ENCODE peak calls at places on chromosomes 3 and 15, in ten cellular contexts. One of them, this sample, is unnamed.

GRCh38 chr15:50628421-50628820 is 58.2 kb downstream of the TRPM7 start:
- DNase-seq in C1 segment of cervical spinal cord: no peak
- DNase-seq in ACHN: no peak
- DNase-seq in NCI-H748 treated with DMSO at 0.1 percent for 48 hours: no peak
- DNase-seq in activated naive CD4-positive, alpha-beta T cell treated with anti-CD3 and anti-CD28 coated beads, Interleukin-2, amount 10 ng/mL, durations not matched to agents 7 days and 5 days: no peak
- DNase-seq in fibroblast of pulmonary artery: no peak
- DNase-seq in activated CD4-positive, alpha-beta T cell treated with anti-CD3 and anti-CD28 coated beads, Interleukin-2, amount 10 ng/mL, durations not matched to agents 7 days and 5 days: no peak
- DNase-seq in G401: no peak
- DNase-seq in GM13976: no peak
- DNase-seq in activated T-cell treated with anti-CD3 and anti-CD28 coated beads, Interleukin-2, amount 50 U/mL, for 24 hours: no peak
- DNase-seq in this sample: no peak

GRCh38 chr3:135771760-135772159 is 193.8 kb upstream of the PPP2R3A start:
- DNase-seq in C1 segment of cervical spinal cord: no peak
- DNase-seq in ACHN: no peak
- DNase-seq in NCI-H748 treated with DMSO at 0.1 percent for 48 hours: peak
- DNase-seq in activated naive CD4-positive, alpha-beta T cell treated with anti-CD3 and anti-CD28 coated beads, Interleukin-2, amount 10 ng/mL, durations not matched to agents 7 days and 5 days: no peak
- DNase-seq in fibroblast of pulmonary artery: no peak
- DNase-seq in activated CD4-positive, alpha-beta T cell treated with anti-CD3 and anti-CD28 coated beads, Interleukin-2, amount 10 ng/mL, durations not matched to agents 7 days and 5 days: no peak
- DNase-seq in G401: peak
- DNase-seq in GM13976: no peak
- DNase-seq in activated T-cell treated with anti-CD3 and anti-CD28 coated beads, Interleukin-2, amount 50 U/mL, for 24 hours: no peak
- DNase-seq in this sample: no peak

GRCh38 chr3:178389258-178389657 is 147.0 kb upstream of the KCNMB2 start:
- DNase-seq in C1 segment of cervical spinal cord: no peak
- DNase-seq in ACHN: no peak
- DNase-seq in NCI-H748 treated with DMSO at 0.1 percent for 48 hours: no peak
- DNase-seq in activated naive CD4-positive, alpha-beta T cell treated with anti-CD3 and anti-CD28 coated beads, Interleukin-2, amount 10 ng/mL, durations not matched to agents 7 days and 5 days: no peak
- DNase-seq in fibroblast of pulmonary artery: no peak
- DNase-seq in activated CD4-positive, alpha-beta T cell treated with anti-CD3 and anti-CD28 coated beads, Interleukin-2, amount 10 ng/mL, durations not matched to agents 7 days and 5 days: no peak
- DNase-seq in G401: no peak
- DNase-seq in GM13976: no peak
- DNase-seq in activated T-cell treated with anti-CD3 and anti-CD28 coated beads, Interleukin-2, amount 50 U/mL, for 24 hours: no peak
- DNase-seq in this sample: no peak

GRCh38 chr3:135567223-135567622 is 398.3 kb upstream of the PPP2R3A start:
- DNase-seq in C1 segment of cervical spinal cord: no peak
- DNase-seq in ACHN: no peak
- DNase-seq in NCI-H748 treated with DMSO at 0.1 percent for 48 hours: no peak
- DNase-seq in activated naive CD4-positive, alpha-beta T cell treated with anti-CD3 and anti-CD28 coated beads, Interleukin-2, amount 10 ng/mL, durations not matched to agents 7 days and 5 days: no peak
- DNase-seq in fibroblast of pulmonary artery: no peak
- DNase-seq in activated CD4-positive, alpha-beta T cell treated with anti-CD3 and anti-CD28 coated beads, Interleukin-2, amount 10 ng/mL, durations not matched to agents 7 days and 5 days: no peak
- DNase-seq in G401: no peak
- DNase-seq in GM13976: no peak
- DNase-seq in activated T-cell treated with anti-CD3 and anti-CD28 coated beads, Interleukin-2, amount 50 U/mL, for 24 hours: no peak
- DNase-seq in this sample: no peak

GRCh38 chr3:100073555-100074307 is 40.6 kb downstream of the FILIP1L start:
- DNase-seq in C1 segment of cervical spinal cord: no peak
- DNase-seq in ACHN: no peak
- DNase-seq in NCI-H748 treated with DMSO at 0.1 percent for 48 hours: no peak
- DNase-seq in activated naive CD4-positive, alpha-beta T cell treated with anti-CD3 and anti-CD28 coated beads, Interleukin-2, amount 10 ng/mL, durations not matched to agents 7 days and 5 days: peak
- DNase-seq in fibroblast of pulmonary artery: peak
- DNase-seq in activated CD4-positive, alpha-beta T cell treated with anti-CD3 and anti-CD28 coated beads, Interleukin-2, amount 10 ng/mL, durations not matched to agents 7 days and 5 days: peak
- DNase-seq in G401: peak
- DNase-seq in GM13976: no peak
- DNase-seq in activated T-cell treated with anti-CD3 and anti-CD28 coated beads, Interleukin-2, amount 50 U/mL, for 24 hours: no peak
- DNase-seq in this sample: no peak

GRCh38 chr15:90401499-90401898 is 13.5 kb downstream of the IQGAP1 start:
- DNase-seq in C1 segment of cervical spinal cord: no peak
- DNase-seq in ACHN: no peak
- DNase-seq in NCI-H748 treated with DMSO at 0.1 percent for 48 hours: no peak
- DNase-seq in activated naive CD4-positive, alpha-beta T cell treated with anti-CD3 and anti-CD28 coated beads, Interleukin-2, amount 10 ng/mL, durations not matched to agents 7 days and 5 days: no peak
- DNase-seq in fibroblast of pulmonary artery: no peak
- DNase-seq in activated CD4-positive, alpha-beta T cell treated with anti-CD3 and anti-CD28 coated beads, Interleukin-2, amount 10 ng/mL, durations not matched to agents 7 days and 5 days: no peak
- DNase-seq in G401: no peak
- DNase-seq in GM13976: no peak
- DNase-seq in activated T-cell treated with anti-CD3 and anti-CD28 coated beads, Interleukin-2, amount 50 U/mL, for 24 hours: no peak
- DNase-seq in this sample: no peak

GRCh38 chr3:44409640-44410410 is 67.6 kb downstream of the ZNF445 start:
- DNase-seq in C1 segment of cervical spinal cord: no peak
- DNase-seq in ACHN: no peak
- DNase-seq in NCI-H748 treated with DMSO at 0.1 percent for 48 hours: no peak
- DNase-seq in activated naive CD4-positive, alpha-beta T cell treated with anti-CD3 and anti-CD28 coated beads, Interleukin-2, amount 10 ng/mL, durations not matched to agents 7 days and 5 days: no peak
- DNase-seq in fibroblast of pulmonary artery: no peak
- DNase-seq in activated CD4-positive, alpha-beta T cell treated with anti-CD3 and anti-CD28 coated beads, Interleukin-2, amount 10 ng/mL, durations not matched to agents 7 days and 5 days: no peak
- DNase-seq in G401: no peak
- DNase-seq in GM13976: no peak
- DNase-seq in activated T-cell treated with anti-CD3 and anti-CD28 coated beads, Interleukin-2, amount 50 U/mL, for 24 hours: no peak
- DNase-seq in this sample: no peak

GRCh38 chr3:124691599-124691998 is 38.7 kb upstream of the UMPS start:
- DNase-seq in C1 segment of cervical spinal cord: no peak
- DNase-seq in ACHN: no peak
- DNase-seq in NCI-H748 treated with DMSO at 0.1 percent for 48 hours: no peak
- DNase-seq in activated naive CD4-positive, alpha-beta T cell treated with anti-CD3 and anti-CD28 coated beads, Interleukin-2, amount 10 ng/mL, durations not matched to agents 7 days and 5 days: no peak
- DNase-seq in fibroblast of pulmonary artery: no peak
- DNase-seq in activated CD4-positive, alpha-beta T cell treated with anti-CD3 and anti-CD28 coated beads, Interleukin-2, amount 10 ng/mL, durations not matched to agents 7 days and 5 days: no peak
- DNase-seq in G401: no peak
- DNase-seq in GM13976: no peak
- DNase-seq in activated T-cell treated with anti-CD3 and anti-CD28 coated beads, Interleukin-2, amount 50 U/mL, for 24 hours: no peak
- DNase-seq in this sample: no peak

GRCh38 chr3:46466273-46466672 is 1.6 kb upstream of the LTF start:
- DNase-seq in C1 segment of cervical spinal cord: no peak
- DNase-seq in ACHN: no peak
- DNase-seq in NCI-H748 treated with DMSO at 0.1 percent for 48 hours: no peak
- DNase-seq in activated naive CD4-positive, alpha-beta T cell treated with anti-CD3 and anti-CD28 coated beads, Interleukin-2, amount 10 ng/mL, durations not matched to agents 7 days and 5 days: no peak
- DNase-seq in fibroblast of pulmonary artery: no peak
- DNase-seq in activated CD4-positive, alpha-beta T cell treated with anti-CD3 and anti-CD28 coated beads, Interleukin-2, amount 10 ng/mL, durations not matched to agents 7 days and 5 days: no peak
- DNase-seq in G401: no peak
- DNase-seq in GM13976: no peak
- DNase-seq in activated T-cell treated with anti-CD3 and anti-CD28 coated beads, Interleukin-2, amount 50 U/mL, for 24 hours: no peak
- DNase-seq in this sample: no peak

GRCh38 chr3:123859177-123859576 is 25.0 kb downstream of the MYLK start:
- DNase-seq in C1 segment of cervical spinal cord: no peak
- DNase-seq in ACHN: no peak
- DNase-seq in NCI-H748 treated with DMSO at 0.1 percent for 48 hours: no peak
- DNase-seq in activated naive CD4-positive, alpha-beta T cell treated with anti-CD3 and anti-CD28 coated beads, Interleukin-2, amount 10 ng/mL, durations not matched to agents 7 days and 5 days: no peak
- DNase-seq in fibroblast of pulmonary artery: no peak
- DNase-seq in activated CD4-positive, alpha-beta T cell treated with anti-CD3 and anti-CD28 coated beads, Interleukin-2, amount 10 ng/mL, durations not matched to agents 7 days and 5 days: no peak
- DNase-seq in G401: no peak
- DNase-seq in GM13976: no peak
- DNase-seq in activated T-cell treated with anti-CD3 and anti-CD28 coated beads, Interleukin-2, amount 50 U/mL, for 24 hours: no peak
- DNase-seq in this sample: no peak

GRCh38 chr3:114635878-114636277 is 342.1 kb downstream of the TIGIT start:
- DNase-seq in C1 segment of cervical spinal cord: no peak
- DNase-seq in ACHN: no peak
- DNase-seq in NCI-H748 treated with DMSO at 0.1 percent for 48 hours: no peak
- DNase-seq in activated naive CD4-positive, alpha-beta T cell treated with anti-CD3 and anti-CD28 coated beads, Interleukin-2, amount 10 ng/mL, durations not matched to agents 7 days and 5 days: no peak
- DNase-seq in fibroblast of pulmonary artery: no peak
- DNase-seq in activated CD4-positive, alpha-beta T cell treated with anti-CD3 and anti-CD28 coated beads, Interleukin-2, amount 10 ng/mL, durations not matched to agents 7 days and 5 days: no peak
- DNase-seq in G401: no peak
- DNase-seq in GM13976: no peak
- DNase-seq in activated T-cell treated with anti-CD3 and anti-CD28 coated beads, Interleukin-2, amount 50 U/mL, for 24 hours: no peak
- DNase-seq in this sample: no peak

GRCh38 chr3:58065700-58066167 is 57.5 kb downstream of the FLNB start:
- DNase-seq in C1 segment of cervical spinal cord: no peak
- DNase-seq in ACHN: no peak
- DNase-seq in NCI-H748 treated with DMSO at 0.1 percent for 48 hours: no peak
- DNase-seq in activated naive CD4-positive, alpha-beta T cell treated with anti-CD3 and anti-CD28 coated beads, Interleukin-2, amount 10 ng/mL, durations not matched to agents 7 days and 5 days: no peak
- DNase-seq in fibroblast of pulmonary artery: no peak
- DNase-seq in activated CD4-positive, alpha-beta T cell treated with anti-CD3 and anti-CD28 coated beads, Interleukin-2, amount 10 ng/mL, durations not matched to agents 7 days and 5 days: no peak
- DNase-seq in G401: no peak
- DNase-seq in GM13976: no peak
- DNase-seq in activated T-cell treated with anti-CD3 and anti-CD28 coated beads, Interleukin-2, amount 50 U/mL, for 24 hours: no peak
- DNase-seq in this sample: no peak

GRCh38 chr3:112813723-112814171 is 32.9 kb downstream of the CD200R1L start:
- DNase-seq in C1 segment of cervical spinal cord: no peak
- DNase-seq in ACHN: no peak
- DNase-seq in NCI-H748 treated with DMSO at 0.1 percent for 48 hours: no peak
- DNase-seq in activated naive CD4-positive, alpha-beta T cell treated with anti-CD3 and anti-CD28 coated beads, Interleukin-2, amount 10 ng/mL, durations not matched to agents 7 days and 5 days: no peak
- DNase-seq in fibroblast of pulmonary artery: peak
- DNase-seq in activated CD4-positive, alpha-beta T cell treated with anti-CD3 and anti-CD28 coated beads, Interleukin-2, amount 10 ng/mL, durations not matched to agents 7 days and 5 days: no peak
- DNase-seq in G401: no peak
- DNase-seq in GM13976: no peak
- DNase-seq in activated T-cell treated with anti-CD3 and anti-CD28 coated beads, Interleukin-2, amount 50 U/mL, for 24 hours: no peak
- DNase-seq in this sample: no peak

GRCh38 chr15:68658641-68659358 is 80.0 kb downstream of the CORO2B start:
- DNase-seq in C1 segment of cervical spinal cord: no peak
- DNase-seq in ACHN: no peak
- DNase-seq in NCI-H748 treated with DMSO at 0.1 percent for 48 hours: no peak
- DNase-seq in activated naive CD4-positive, alpha-beta T cell treated with anti-CD3 and anti-CD28 coated beads, Interleukin-2, amount 10 ng/mL, durations not matched to agents 7 days and 5 days: no peak
- DNase-seq in fibroblast of pulmonary artery: no peak
- DNase-seq in activated CD4-positive, alpha-beta T cell treated with anti-CD3 and anti-CD28 coated beads, Interleukin-2, amount 10 ng/mL, durations not matched to agents 7 days and 5 days: no peak
- DNase-seq in G401: peak
- DNase-seq in GM13976: no peak
- DNase-seq in activated T-cell treated with anti-CD3 and anti-CD28 coated beads, Interleukin-2, amount 50 U/mL, for 24 hours: no peak
- DNase-seq in this sample: no peak

GRCh38 chr3:39435006-39435748 is 28.7 kb downstream of the RPSA start:
- DNase-seq in C1 segment of cervical spinal cord: no peak
- DNase-seq in ACHN: no peak
- DNase-seq in NCI-H748 treated with DMSO at 0.1 percent for 48 hours: no peak
- DNase-seq in activated naive CD4-positive, alpha-beta T cell treated with anti-CD3 and anti-CD28 coated beads, Interleukin-2, amount 10 ng/mL, durations not matched to agents 7 days and 5 days: no peak
- DNase-seq in fibroblast of pulmonary artery: no peak
- DNase-seq in activated CD4-positive, alpha-beta T cell treated with anti-CD3 and anti-CD28 coated beads, Interleukin-2, amount 10 ng/mL, durations not matched to agents 7 days and 5 days: no peak
- DNase-seq in G401: no peak
- DNase-seq in GM13976: no peak
- DNase-seq in activated T-cell treated with anti-CD3 and anti-CD28 coated beads, Interleukin-2, amount 50 U/mL, for 24 hours: no peak
- DNase-seq in this sample: no peak

GRCh38 chr3:196323016-196323415 is 5.0 kb upstream of the DYNLT2B start:
- DNase-seq in C1 segment of cervical spinal cord: no peak
- DNase-seq in ACHN: no peak
- DNase-seq in NCI-H748 treated with DMSO at 0.1 percent for 48 hours: no peak
- DNase-seq in activated naive CD4-positive, alpha-beta T cell treated with anti-CD3 and anti-CD28 coated beads, Interleukin-2, amount 10 ng/mL, durations not matched to agents 7 days and 5 days: no peak
- DNase-seq in fibroblast of pulmonary artery: no peak
- DNase-seq in activated CD4-positive, alpha-beta T cell treated with anti-CD3 and anti-CD28 coated beads, Interleukin-2, amount 10 ng/mL, durations not matched to agents 7 days and 5 days: no peak
- DNase-seq in G401: no peak
- DNase-seq in GM13976: no peak
- DNase-seq in activated T-cell treated with anti-CD3 and anti-CD28 coated beads, Interleukin-2, amount 50 U/mL, for 24 hours: no peak
- DNase-seq in this sample: no peak

GRCh38 chr3:55431041-55431440 is 56.1 kb downstream of the WNT5A start:
- DNase-seq in C1 segment of cervical spinal cord: no peak
- DNase-seq in ACHN: no peak
- DNase-seq in NCI-H748 treated with DMSO at 0.1 percent for 48 hours: no peak
- DNase-seq in activated naive CD4-positive, alpha-beta T cell treated with anti-CD3 and anti-CD28 coated beads, Interleukin-2, amount 10 ng/mL, durations not matched to agents 7 days and 5 days: no peak
- DNase-seq in fibroblast of pulmonary artery: no peak
- DNase-seq in activated CD4-positive, alpha-beta T cell treated with anti-CD3 and anti-CD28 coated beads, Interleukin-2, amount 10 ng/mL, durations not matched to agents 7 days and 5 days: no peak
- DNase-seq in G401: no peak
- DNase-seq in GM13976: no peak
- DNase-seq in activated T-cell treated with anti-CD3 and anti-CD28 coated beads, Interleukin-2, amount 50 U/mL, for 24 hours: no peak
- DNase-seq in this sample: no peak

GRCh38 chr3:129440648-129441190 is 695 bp downstream of the IFT122 start:
- DNase-seq in C1 segment of cervical spinal cord: no peak
- DNase-seq in ACHN: no peak
- DNase-seq in NCI-H748 treated with DMSO at 0.1 percent for 48 hours: no peak
- DNase-seq in activated naive CD4-positive, alpha-beta T cell treated with anti-CD3 and anti-CD28 coated beads, Interleukin-2, amount 10 ng/mL, durations not matched to agents 7 days and 5 days: no peak
- DNase-seq in fibroblast of pulmonary artery: no peak
- DNase-seq in activated CD4-positive, alpha-beta T cell treated with anti-CD3 and anti-CD28 coated beads, Interleukin-2, amount 10 ng/mL, durations not matched to agents 7 days and 5 days: no peak
- DNase-seq in G401: peak
- DNase-seq in GM13976: no peak
- DNase-seq in activated T-cell treated with anti-CD3 and anti-CD28 coated beads, Interleukin-2, amount 50 U/mL, for 24 hours: no peak
- DNase-seq in this sample: no peak

GRCh38 chr15:29438714-29439076 is 169.1 kb upstream of the NSMCE3 start:
- DNase-seq in C1 segment of cervical spinal cord: no peak
- DNase-seq in ACHN: no peak
- DNase-seq in NCI-H748 treated with DMSO at 0.1 percent for 48 hours: no peak
- DNase-seq in activated naive CD4-positive, alpha-beta T cell treated with anti-CD3 and anti-CD28 coated beads, Interleukin-2, amount 10 ng/mL, durations not matched to agents 7 days and 5 days: no peak
- DNase-seq in fibroblast of pulmonary artery: no peak
- DNase-seq in activated CD4-positive, alpha-beta T cell treated with anti-CD3 and anti-CD28 coated beads, Interleukin-2, amount 10 ng/mL, durations not matched to agents 7 days and 5 days: no peak
- DNase-seq in G401: no peak
- DNase-seq in GM13976: no peak
- DNase-seq in activated T-cell treated with anti-CD3 and anti-CD28 coated beads, Interleukin-2, amount 50 U/mL, for 24 hours: no peak
- DNase-seq in this sample: no peak

GRCh38 chr3:57983734-57984518 is 24.3 kb upstream of the FLNB start:
- DNase-seq in C1 segment of cervical spinal cord: no peak
- DNase-seq in ACHN: peak
- DNase-seq in NCI-H748 treated with DMSO at 0.1 percent for 48 hours: no peak
- DNase-seq in activated naive CD4-positive, alpha-beta T cell treated with anti-CD3 and anti-CD28 coated beads, Interleukin-2, amount 10 ng/mL, durations not matched to agents 7 days and 5 days: peak
- DNase-seq in fibroblast of pulmonary artery: peak
- DNase-seq in activated CD4-positive, alpha-beta T cell treated with anti-CD3 and anti-CD28 coated beads, Interleukin-2, amount 10 ng/mL, durations not matched to agents 7 days and 5 days: peak
- DNase-seq in G401: no peak
- DNase-seq in GM13976: peak
- DNase-seq in activated T-cell treated with anti-CD3 and anti-CD28 coated beads, Interleukin-2, amount 50 U/mL, for 24 hours: peak
- DNase-seq in this sample: peak

GRCh38 chr3:11001020-11001657 is 8.6 kb downstream of the SLC6A1 start:
- DNase-seq in C1 segment of cervical spinal cord: no peak
- DNase-seq in ACHN: no peak
- DNase-seq in NCI-H748 treated with DMSO at 0.1 percent for 48 hours: no peak
- DNase-seq in activated naive CD4-positive, alpha-beta T cell treated with anti-CD3 and anti-CD28 coated beads, Interleukin-2, amount 10 ng/mL, durations not matched to agents 7 days and 5 days: no peak
- DNase-seq in fibroblast of pulmonary artery: peak
- DNase-seq in activated CD4-positive, alpha-beta T cell treated with anti-CD3 and anti-CD28 coated beads, Interleukin-2, amount 10 ng/mL, durations not matched to agents 7 days and 5 days: no peak
- DNase-seq in G401: peak
- DNase-seq in GM13976: no peak
- DNase-seq in activated T-cell treated with anti-CD3 and anti-CD28 coated beads, Interleukin-2, amount 50 U/mL, for 24 hours: no peak
- DNase-seq in this sample: peak

GRCh38 chr3:10518506-10519150 is 13.2 kb upstream of the ATP2B2 start:
- DNase-seq in C1 segment of cervical spinal cord: no peak
- DNase-seq in ACHN: peak
- DNase-seq in NCI-H748 treated with DMSO at 0.1 percent for 48 hours: no peak
- DNase-seq in activated naive CD4-positive, alpha-beta T cell treated with anti-CD3 and anti-CD28 coated beads, Interleukin-2, amount 10 ng/mL, durations not matched to agents 7 days and 5 days: no peak
- DNase-seq in fibroblast of pulmonary artery: peak
- DNase-seq in activated CD4-positive, alpha-beta T cell treated with anti-CD3 and anti-CD28 coated beads, Interleukin-2, amount 10 ng/mL, durations not matched to agents 7 days and 5 days: no peak
- DNase-seq in G401: no peak
- DNase-seq in GM13976: no peak
- DNase-seq in activated T-cell treated with anti-CD3 and anti-CD28 coated beads, Interleukin-2, amount 50 U/mL, for 24 hours: peak
- DNase-seq in this sample: no peak

GRCh38 chr3:194043516-194043915 is 92.4 kb upstream of the HES1 start:
- DNase-seq in C1 segment of cervical spinal cord: no peak
- DNase-seq in ACHN: peak
- DNase-seq in NCI-H748 treated with DMSO at 0.1 percent for 48 hours: no peak
- DNase-seq in activated naive CD4-positive, alpha-beta T cell treated with anti-CD3 and anti-CD28 coated beads, Interleukin-2, amount 10 ng/mL, durations not matched to agents 7 days and 5 days: no peak
- DNase-seq in fibroblast of pulmonary artery: peak
- DNase-seq in activated CD4-positive, alpha-beta T cell treated with anti-CD3 and anti-CD28 coated beads, Interleukin-2, amount 10 ng/mL, durations not matched to agents 7 days and 5 days: no peak
- DNase-seq in G401: no peak
- DNase-seq in GM13976: no peak
- DNase-seq in activated T-cell treated with anti-CD3 and anti-CD28 coated beads, Interleukin-2, amount 50 U/mL, for 24 hours: no peak
- DNase-seq in this sample: no peak

GRCh38 chr3:48472923-48473616 is 26.5 kb downstream of the ATRIP start:
- DNase-seq in C1 segment of cervical spinal cord: peak
- DNase-seq in ACHN: peak
- DNase-seq in NCI-H748 treated with DMSO at 0.1 percent for 48 hours: peak
- DNase-seq in activated naive CD4-positive, alpha-beta T cell treated with anti-CD3 and anti-CD28 coated beads, Interleukin-2, amount 10 ng/mL, durations not matched to agents 7 days and 5 days: peak
- DNase-seq in fibroblast of pulmonary artery: peak
- DNase-seq in activated CD4-positive, alpha-beta T cell treated with anti-CD3 and anti-CD28 coated beads, Interleukin-2, amount 10 ng/mL, durations not matched to agents 7 days and 5 days: peak
- DNase-seq in G401: peak
- DNase-seq in GM13976: peak
- DNase-seq in activated T-cell treated with anti-CD3 and anti-CD28 coated beads, Interleukin-2, amount 50 U/mL, for 24 hours: peak
- DNase-seq in this sample: peak

GRCh38 chr3:65146149-65146548 is 458.3 kb upstream of the ADAMTS9 start:
- DNase-seq in C1 segment of cervical spinal cord: no peak
- DNase-seq in ACHN: peak
- DNase-seq in NCI-H748 treated with DMSO at 0.1 percent for 48 hours: no peak
- DNase-seq in activated naive CD4-positive, alpha-beta T cell treated with anti-CD3 and anti-CD28 coated beads, Interleukin-2, amount 10 ng/mL, durations not matched to agents 7 days and 5 days: no peak
- DNase-seq in fibroblast of pulmonary artery: no peak
- DNase-seq in activated CD4-positive, alpha-beta T cell treated with anti-CD3 and anti-CD28 coated beads, Interleukin-2, amount 10 ng/mL, durations not matched to agents 7 days and 5 days: no peak
- DNase-seq in G401: no peak
- DNase-seq in GM13976: no peak
- DNase-seq in activated T-cell treated with anti-CD3 and anti-CD28 coated beads, Interleukin-2, amount 50 U/mL, for 24 hours: no peak
- DNase-seq in this sample: no peak

GRCh38 chr15:91611924-91612323 is 241.6 kb upstream of the SLCO3A1 start:
- DNase-seq in C1 segment of cervical spinal cord: no peak
- DNase-seq in ACHN: no peak
- DNase-seq in NCI-H748 treated with DMSO at 0.1 percent for 48 hours: no peak
- DNase-seq in activated naive CD4-positive, alpha-beta T cell treated with anti-CD3 and anti-CD28 coated beads, Interleukin-2, amount 10 ng/mL, durations not matched to agents 7 days and 5 days: no peak
- DNase-seq in fibroblast of pulmonary artery: no peak
- DNase-seq in activated CD4-positive, alpha-beta T cell treated with anti-CD3 and anti-CD28 coated beads, Interleukin-2, amount 10 ng/mL, durations not matched to agents 7 days and 5 days: no peak
- DNase-seq in G401: no peak
- DNase-seq in GM13976: no peak
- DNase-seq in activated T-cell treated with anti-CD3 and anti-CD28 coated beads, Interleukin-2, amount 50 U/mL, for 24 hours: no peak
- DNase-seq in this sample: no peak

This sample was measured in A549.